ENCODE peak calls at places on chromosomes 13 and 19, in eight cellular contexts. S, D, H, N, Z, W, J and Y are unnamed samples.
A peak's percentile ranks its signal among the peaks of the same experiment; 100 is the strongest.

GRCh38 chr13:59750860-59751259 is 412.9 kb downstream of the DIAPH3 start:
- DNase-seq in D (no peak), N (peak; percentile 67), S (no peak), Z (no peak), W (peak; percentile 37), J (peak; percentile 83), H (peak; percentile 27), Y (peak; percentile 50)

GRCh38 chr13:26605845-26606244 is 48.4 kb downstream of the WASF3 start:
- DNase-seq in H (no peak), J (peak; percentile 18), S (peak; percentile 48), Z (no peak), W (no peak), N (no peak), D (no peak), Y (no peak)

GRCh38 chr13:99656092-99656745 is 154.9 kb downstream of the TM9SF2 start:
- DNase-seq in H (peak; percentile 70), S (peak; percentile 89), N (peak; percentile 43), W (peak; percentile 78), J (peak; percentile 88), Z (peak; percentile 75), D (peak; percentile 93), Y (peak; percentile 45)

GRCh38 chr13:59012731-59013130 is 1151.0 kb downstream of the DIAPH3 start:
- DNase-seq in S (no peak), W (no peak), H (no peak), N (no peak), Z (no peak), D (no peak), J (no peak), Y (no peak)

GRCh38 chr19:48715276-48715675 is 4.2 kb downstream of the MAMSTR start:
- DNase-seq in Z (no peak), W (no peak), S (no peak), H (no peak), N (no peak), J (no peak), D (no peak), Y (no peak)

GRCh38 chr19:38619361-38620174 is 580 bp downstream of the EIF3K start:
- DNase-seq in N (no peak), Z (no peak), W (no peak), J (no peak), S (no peak), D (no peak), H (no peak), Y (no peak)

GRCh38 chr19:18562086-18562485 is 4.4 kb downstream of the KXD1 start:
- DNase-seq in S (no peak), Z (no peak), J (no peak), H (no peak), D (no peak), N (no peak), W (peak; percentile 44), Y (no peak)

GRCh38 chr19:35154535-35155406 is at the start of gene FXYD5:
- DNase-seq in Z (peak; percentile 80), J (peak; percentile 68), N (peak; percentile 34), D (peak; percentile 87), W (peak; percentile 80), S (peak; percentile 64), H (no peak), Y (no peak)

GRCh38 chr13:21929400-21929799 is 258.5 kb downstream of the FGF9 start:
- DNase-seq in J (no peak), W (no peak), D (no peak), H (no peak), Z (no peak), N (no peak), S (no peak), Y (no peak)

GRCh38 chr19:55383789-55384575 is at the start of gene TMEM238:
- DNase-seq in D (peak; percentile 81), S (peak; percentile 85), Z (peak; percentile 76), N (no peak), W (peak; percentile 64), J (peak; percentile 80), H (peak; percentile 62), Y (no peak)

GRCh38 chr13:52827839-52828238 is 20.6 kb downstream of the PCDH8 start:
- DNase-seq in J (no peak), S (no peak), W (no peak), Z (no peak), H (no peak), D (no peak), N (no peak), Y (no peak)

GRCh38 chr13:32752997-32753606 is 166.8 kb downstream of the PDS5B start:
- DNase-seq in J (no peak), S (no peak), Z (no peak), H (no peak), D (no peak), W (no peak), N (no peak), Y (no peak)

GRCh38 chr13:47114030-47114429 is 217.2 kb upstream of the HTR2A start:
- DNase-seq in D (no peak), N (no peak), H (no peak), S (no peak), J (peak; percentile 75), W (peak; percentile 86), Z (no peak), Y (no peak)

GRCh38 chr13:94217370-94217769 is 262.1 kb downstream of the DCT start:
- DNase-seq in H (no peak), W (peak; percentile 19), D (no peak), N (no peak), S (no peak), Z (no peak), J (peak; percentile 34), Y (no peak)

GRCh38 chr13:22931576-22931975 is 249.2 kb upstream of the SGCG start:
- DNase-seq in H (no peak), W (no peak), S (no peak), D (no peak), N (no peak), Z (no peak), J (no peak), Y (no peak)

GRCh38 chr13:48505597-48506091 is 27.2 kb downstream of the RCBTB2 start:
- DNase-seq in H (no peak), S (no peak), D (peak; percentile 80), J (no peak), W (no peak), N (peak; percentile 75), Z (peak; percentile 65), Y (no peak)

GRCh38 chr19:4403005-4403761 is 743 bp downstream of the CHAF1A start:
- DNase-seq in N (no peak), J (no peak), D (peak; percentile 53), Z (no peak), W (no peak), S (peak; percentile 56), H (no peak), Y (no peak)

GRCh38 chr13:27396252-27396846 is 28.1 kb upstream of the GTF3A start:
- DNase-seq in Z (no peak), D (no peak), H (no peak), N (no peak), S (no peak), W (no peak), J (no peak), Y (no peak)

GRCh38 chr13:39599842-39600241 is 3.2 kb downstream of the LHFPL6 start:
- DNase-seq in J (peak; percentile 54), D (no peak), Z (no peak), S (no peak), H (no peak), W (peak; percentile 80), N (no peak), Y (no peak)

GRCh38 chr13:31174018-31174417 is 12.3 kb upstream of the HSPH1 start:
- DNase-seq in Z (no peak), J (peak; percentile 78), S (no peak), H (no peak), D (no peak), N (no peak), W (peak; percentile 22), Y (no peak)

GRCh38 chr19:15260939-15261338 is 28.7 kb upstream of the EPHX3 start:
- DNase-seq in S (no peak), W (no peak), N (no peak), Z (no peak), D (no peak), J (peak; percentile 31), H (no peak), Y (no peak)
- TF ChIP-seq CTCF in S (peak; percentile 19), W (peak; percentile 32), N (peak; percentile 15), Z (no peak), D (peak; percentile 21), J (peak; percentile 55), H (peak; percentile 39), Y (no peak)

GRCh38 chr13:79406597-79406908 is 498 bp upstream of the RBM26 start:
- DNase-seq in Z (no peak), N (no peak), H (no peak), W (no peak), J (no peak), D (no peak), S (no peak), Y (no peak)

GRCh38 chr13:79404985-79405384 is 1.1 kb downstream of the RBM26 start:
- DNase-seq in W (peak; percentile 16), D (no peak), J (no peak), N (no peak), H (no peak), Z (peak; percentile 21), S (no peak), Y (no peak)

GRCh38 chr13:79405501-79405830 is 589 bp downstream of the RBM26 start:
- DNase-seq in N (no peak), Z (no peak), D (no peak), W (peak; percentile 15), S (peak; percentile 56), J (peak; percentile 32), H (no peak), Y (no peak)

GRCh38 chr13:79407349-79407979 is 1.4 kb upstream of the RBM26 start:
- DNase-seq in Z (no peak), J (no peak), W (no peak), S (no peak), D (no peak), H (no peak), N (no peak), Y (no peak)

GRCh38 chr13:79405831-79406596 is at the start of gene RBM26:
- DNase-seq in W (peak; percentile 94), D (peak; percentile 97), J (peak; percentile 96), S (peak; percentile 94), H (peak; percentile 91), Z (peak; percentile 94), N (peak; percentile 86), Y (peak; percentile 79)
- TF ChIP-seq CTCF in W (peak; percentile 7), D (peak; percentile 29), J (peak; percentile 38), S (peak; percentile 10), H (no peak), Z (no peak), N (no peak), Y (no peak)

GRCh38 chr13:71811344-71811743 is 55.7 kb downstream of the DACH1 start:
- DNase-seq in S (no peak), D (no peak), J (no peak), W (no peak), H (no peak), Z (no peak), N (no peak), Y (no peak)
- TF ChIP-seq CTCF in S (no peak), D (no peak), J (no peak), W (no peak), H (peak; percentile 9), Z (no peak), N (no peak), Y (no peak)

DNA sequence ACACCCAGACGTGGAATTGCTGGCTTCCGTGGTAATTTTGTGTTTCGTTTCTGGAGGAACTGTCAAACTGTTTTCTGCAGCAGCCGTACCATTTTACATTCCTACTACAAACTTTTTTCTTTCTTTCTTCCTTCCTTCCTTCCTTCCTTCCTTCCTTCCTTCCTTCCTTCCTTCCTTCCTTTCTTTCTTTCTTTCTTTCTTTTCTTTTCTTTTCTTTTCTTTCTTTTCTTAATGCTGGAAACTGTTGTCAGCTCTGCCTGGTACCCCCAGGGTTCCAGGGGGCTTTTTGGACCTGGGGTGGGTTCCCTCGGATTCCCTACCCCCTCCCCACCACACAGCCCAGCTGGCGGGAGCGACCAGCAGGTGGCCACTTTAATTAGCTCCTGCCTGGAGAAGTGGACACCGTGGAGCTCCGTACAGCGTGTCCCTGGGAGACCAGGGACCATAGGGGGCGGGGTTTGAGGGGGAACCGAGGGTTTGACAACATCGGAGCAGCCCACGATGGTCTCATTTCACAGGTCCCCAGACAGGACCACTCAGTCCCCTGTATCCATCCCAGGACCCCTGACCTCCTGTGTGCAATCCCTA is 24.4 kb downstream of the CELF5 start:
- DNase-seq in W (no peak), N (no peak), H (no peak), S (no peak), Z (no peak), J (no peak), D (no peak), Y (no peak)
- TF ChIP-seq CTCF in W (no peak), N (no peak), H (no peak), S (no peak), Z (no peak), J (no peak), D (no peak), Y (no peak)